ENCODE peak calls at places on chromosome 22, in five cellular contexts. G, O, Q, A and M are unnamed samples.

GRCh38 chr22:36741204-36741793 is 34.6 kb downstream of the IFT27 start:
- DNase-seq in G (no peak), O (no peak), Q (no peak), A (peak; percentile 62), M (no peak)

GRCh38 chr22:38284042-38284402 is 11.2 kb upstream of the TMEM184B start:
- DNase-seq in G (peak; percentile 97), O (no peak), Q (no peak), A (no peak), M (no peak)

GRCh38 chr22:17954200-17954859 is 70.0 kb downstream of the MICAL3 start:
- DNase-seq in G (no peak), O (no peak), Q (no peak), A (no peak), M (no peak)

GRCh38 chr22:24871611-24872205 is 65.7 kb downstream of the SGSM1 start:
- DNase-seq in G (no peak), O (no peak), Q (no peak), A (no peak), M (no peak)

GRCh38 chr22:45006101-45006872 is 3.5 kb downstream of the PHF21B start:
- DNase-seq in G (no peak), O (no peak), Q (no peak), A (no peak), M (peak; percentile 27)

GRCh38 chr22:29312218-29313125 is 3.0 kb downstream of the RASL10A start:
- DNase-seq in G (no peak), O (no peak), Q (no peak), A (no peak), M (peak; percentile 18)

GRCh38 chr22:36009085-36009484 is 19.5 kb downstream of the RBFOX2 start:
- DNase-seq in G (no peak), O (no peak), Q (no peak), A (no peak), M (no peak)

GRCh38 chr22:23080542-23081290 is 10.4 kb downstream of the GNAZ start:
- DNase-seq in G (no peak), O (no peak), Q (no peak), A (no peak), M (no peak)

GRCh38 chr22:35313311-35314121 is 13.8 kb downstream of the TOM1 start:
- DNase-seq in G (peak; percentile 85), O (peak; percentile 76), Q (peak; percentile 70), A (no peak), M (peak; percentile 23)

GRCh38 chr22:44668190-44668885 is 33.7 kb upstream of the PRR5 start:
- DNase-seq in G (no peak), O (no peak), Q (no peak), A (peak; percentile 62), M (peak; percentile 65)

GRCh38 chr22:31891366-31892079 is 52.8 kb upstream of the YWHAH start:
- DNase-seq in G (no peak), O (peak; percentile 66), Q (no peak), A (no peak), M (no peak)

GRCh38 chr22:50209893-50210292 is 9.1 kb downstream of the SELENOO start:
- DNase-seq in G (no peak), O (peak; percentile 30), Q (peak; percentile 59), A (peak; percentile 73), M (peak; percentile 78)

GRCh38 chr22:20584029-20584871 is 76.8 kb downstream of the MED15 start:
- DNase-seq in G (no peak), O (no peak), Q (peak; percentile 6), A (no peak), M (no peak)

GRCh38 chr22:45420539-45420938 is 7.0 kb downstream of the RIBC2 start:
- DNase-seq in G (no peak), O (no peak), Q (no peak), A (no peak), M (no peak)

GRCh38 chr22:23401111-23401909 is 178.8 kb downstream of the IGLL1 start:
- DNase-seq in G (peak; percentile 41), O (no peak), Q (no peak), A (no peak), M (peak; percentile 46)

GRCh38 chr22:31556627-31557203 is 60.4 kb downstream of the SFI1 start:
- DNase-seq in G (no peak), O (peak; percentile 9), Q (no peak), A (peak; percentile 61), M (no peak)

GRCh38 chr22:33605686-33606085 is 314.6 kb downstream of the LARGE1 start:
- DNase-seq in G (no peak), O (no peak), Q (peak; percentile 49), A (no peak), M (no peak)

GRCh38 chr22:27245056-27245455 is 556.5 kb downstream of the MN1 start:
- DNase-seq in G (no peak), O (no peak), Q (no peak), A (no peak), M (no peak)

GRCh38 chr22:40289991-40290459 is 56.3 kb upstream of the ADSL start:
- DNase-seq in G (no peak), O (no peak), Q (no peak), A (no peak), M (no peak)

GRCh38 chr22:37018086-37018814 is 997 bp downstream of the TST start:
- DNase-seq in G (no peak), O (no peak), Q (no peak), A (no peak), M (no peak)

GRCh38 chr22:45977551-45978274 is 751 bp upstream of the WNT7B start:
- DNase-seq in G (no peak), O (no peak), Q (no peak), A (no peak), M (no peak)

GRCh38 chr22:36571991-36572390 is 43.0 kb upstream of the EIF3D start:
- DNase-seq in G (no peak), O (no peak), Q (no peak), A (no peak), M (no peak)

GRCh38 chr22:44831885-44832284 is 79.5 kb downstream of the ARHGAP8 start:
- DNase-seq in G (no peak), O (no peak), Q (no peak), A (no peak), M (no peak)

GRCh38 chr22:37746366-37747089 is 49.7 kb downstream of the TRIOBP start:
- DNase-seq in G (no peak), O (peak; percentile 63), Q (peak; percentile 49), A (peak; percentile 38), M (peak; percentile 47)

GRCh38 chr22:37340331-37341262 is 58.3 kb downstream of the CYTH4 start:
- DNase-seq in G (no peak), O (no peak), Q (no peak), A (no peak), M (no peak)

GRCh38 chr22:37907036-37907954 is 1.2 kb downstream of the MICALL1 start:
- DNase-seq in G (no peak), O (no peak), Q (no peak), A (no peak), M (no peak)

GRCh38 chr22:37336474-37337028 is 54.2 kb downstream of the CYTH4 start:
- DNase-seq in G (no peak), O (no peak), Q (no peak), A (no peak), M (no peak)

GRCh38 chr22:35546886-35547285 is 6.3 kb downstream of the RASD2 start:
- DNase-seq in G (no peak), O (no peak), Q (no peak), A (no peak), M (no peak)

GRCh38 chr22:22408731-22409696 is 99.5 kb downstream of the ZNF280B start:
- DNase-seq in G (no peak), O (peak; percentile 54), Q (no peak), A (peak; percentile 78), M (no peak)

GRCh38 chr22:22810471-22810870 is 77.1 kb upstream of the IGLL5 start:
- DNase-seq in G (no peak), O (no peak), Q (no peak), A (no peak), M (no peak)

GRCh38 chr22:29457730-29458129 is 19.3 kb downstream of the RFPL1 start:
- DNase-seq in G (no peak), O (peak; percentile 58), Q (no peak), A (peak; percentile 91), M (no peak)

GRCh38 chr22:36332623-36333331 is 55.0 kb downstream of the MYH9 start:
- DNase-seq in G (no peak), O (peak; percentile 28), Q (no peak), A (no peak), M (no peak)

GRCh38 chr22:37197451-37198289 is 9.6 kb upstream of the C1QTNF6 start:
- DNase-seq in G (no peak), O (no peak), Q (no peak), A (no peak), M (peak; percentile 66)

GRCh38 chr22:38300197-38300945 is 16.9 kb downstream of the CSNK1E start:
- DNase-seq in G (no peak), O (no peak), Q (no peak), A (no peak), M (no peak)

GRCh38 chr22:25742918-25743708 is 1.1 kb downstream of the MYO18B start:
- DNase-seq in G (no peak), O (no peak), Q (no peak), A (no peak), M (no peak)